ENCODE peak calls at places on chromosomes 5 and 9, in six cellular contexts. G is T-cell; J is NCI-H1930; W is ACHN; V is mesothelial cell of epicardium; X is activated effector memory CD4-positive, alpha-beta T cell treated with anti-CD3 and anti-CD28 coated beads, Interleukin-2, amount 50 U/mL, for 16 hours. P is an unnamed sample.
A peak's percentile ranks its signal among the peaks of the same experiment; 100 is the strongest.

GRCh38 chr5:163260961-163261360 is 176.4 kb upstream of the CCNG1 start:
- DNase-seq in G (no peak), J (no peak), W (no peak), V (no peak), X (no peak), P (no peak)

GRCh38 chr5:123099514-123100151 is 10.6 kb downstream of the PRDM6 start:
- DNase-seq in G (no peak), J (no peak), W (peak; percentile 33), V (peak; percentile 61), X (no peak), P (peak; percentile 75)

GRCh38 chr5:136722086-136722485 is 356.7 kb upstream of the TRPC7 start:
- DNase-seq in G (no peak), J (no peak), W (no peak), V (no peak), X (no peak), P (no peak)

GRCh38 chr9:98973546-98973921 is 29.8 kb downstream of the COL15A1 start:
- DNase-seq in G (no peak), J (no peak), W (no peak), V (no peak), X (no peak), P (no peak)

GRCh38 chr5:14143843-14144585 is 872 bp downstream of the TRIO start:
- DNase-seq in G (no peak), J (peak; percentile 55), W (no peak), V (peak; percentile 67), X (peak; percentile 72), P (peak; percentile 82)

GRCh38 chr9:89952401-89952800 is 347.6 kb downstream of the GADD45G start:
- DNase-seq in G (no peak), J (no peak), W (no peak), V (no peak), X (no peak), P (no peak)

GRCh38 chr9:121688681-121689080 is 37.2 kb downstream of the DAB2IP start:
- DNase-seq in G (no peak), J (no peak), W (no peak), V (no peak), X (no peak), P (no peak)

GRCh38 chr9:130446111-130446861 is 1.5 kb downstream of the ASS1 start:
- DNase-seq in G (no peak), J (no peak), W (peak; percentile 61), V (peak; percentile 66), X (no peak), P (peak; percentile 43)

GRCh38 chr5:36214434-36214833 is 27.3 kb downstream of the NADK2 start:
- DNase-seq in G (no peak), J (no peak), W (no peak), V (no peak), X (no peak), P (peak; percentile 3)

GRCh38 chr5:158463188-158463587 is 604.2 kb upstream of the CLINT1 start:
- DNase-seq in G (no peak), J (no peak), W (no peak), V (no peak), X (no peak), P (no peak)

GRCh38 chr9:130782883-130783537 is 52.0 kb upstream of the ABL1 start:
- DNase-seq in G (no peak), J (no peak), W (no peak), V (no peak), X (no peak), P (no peak)

GRCh38 chr9:98281281-98281680 is 25.8 kb upstream of the TBC1D2 start:
- DNase-seq in G (no peak), J (no peak), W (no peak), V (no peak), X (no peak), P (no peak)

GRCh38 chr9:126491256-126491879 is 122.4 kb upstream of the LMX1B start:
- DNase-seq in G (no peak), J (peak; percentile 15), W (peak; percentile 54), V (peak; percentile 65), X (peak; percentile 80), P (peak; percentile 79)

GRCh38 chr9:96417610-96418073 is 528 bp downstream of the ZNF367 start:
- DNase-seq in G (peak; percentile 33), J (no peak), W (no peak), V (no peak), X (no peak), P (no peak)

GRCh38 chr9:4700093-4700492 is 20.7 kb downstream of the CDC37L1 start:
- DNase-seq in G (no peak), J (no peak), W (no peak), V (no peak), X (no peak), P (no peak)

GRCh38 chr9:124298646-124299235 is 41.0 kb downstream of the NEK6 start:
- DNase-seq in G (no peak), J (no peak), W (no peak), V (no peak), X (no peak), P (no peak)

GRCh38 chr9:96141666-96142065 is 160.3 kb downstream of the HSD17B3 start:
- DNase-seq in G (no peak), J (no peak), W (no peak), V (no peak), X (no peak), P (no peak)

GRCh38 chr9:68508547-68508946 is 32.1 kb downstream of the TMEM252 start:
- DNase-seq in G (no peak), J (no peak), W (no peak), V (no peak), X (no peak), P (no peak)

GRCh38 chr5:95960802-95961616 is 642 bp downstream of the ELL2 start:
- DNase-seq in G (peak; percentile 58), J (peak; percentile 29), W (peak; percentile 80), V (peak; percentile 81), X (peak; percentile 91), P (peak; percentile 93)

GRCh38 chr9:35116898-35117551 is 1.4 kb upstream of the ATOSB start:
- DNase-seq in G (peak; percentile 70), J (peak; percentile 79), W (peak; percentile 88), V (peak; percentile 87), X (peak; percentile 94), P (peak; percentile 93)

GRCh38 chr5:73204302-73204701 is 31.3 kb downstream of the TMEM174 start:
- DNase-seq in G (no peak), J (peak; percentile 30), W (no peak), V (no peak), X (no peak), P (peak; percentile 95)

GRCh38 chr9:117725426-117725887 is 21.3 kb downstream of the TLR4 start:
- DNase-seq in G (no peak), J (no peak), W (no peak), V (no peak), X (no peak), P (no peak)

GRCh38 chr9:110175275-110175968 is 32.5 kb downstream of the C9orf152 start:
- DNase-seq in G (no peak), J (no peak), W (no peak), V (no peak), X (no peak), P (no peak)

GRCh38 chr9:97572196-97572891 is 60.8 kb downstream of the TSTD2 start:
- DNase-seq in G (no peak), J (no peak), W (no peak), V (no peak), X (peak; percentile 50), P (no peak)

GRCh38 chr9:81497096-81497495 is 192.3 kb downstream of the TLE1 start:
- DNase-seq in G (no peak), J (no peak), W (no peak), V (no peak), X (no peak), P (no peak)

GRCh38 chr5:119270121-119270565 is 85.7 kb upstream of the TNFAIP8 start:
- DNase-seq in G (no peak), J (no peak), W (no peak), V (no peak), X (no peak), P (no peak)

GRCh38 chr9:15421532-15421931 is 1.1 kb upstream of the SNAPC3 start:
- DNase-seq in G (no peak), J (no peak), W (no peak), V (no peak), X (no peak), P (peak; percentile 18)

GRCh38 chr5:34517249-34517648 is 138.9 kb upstream of the RAI14 start:
- DNase-seq in G (no peak), J (no peak), W (no peak), V (no peak), X (no peak), P (peak; percentile 76)

GRCh38 chr5:126208691-126209090 is 214.5 kb upstream of the GRAMD2B start:
- DNase-seq in G (no peak), J (no peak), W (no peak), V (no peak), X (no peak), P (peak; percentile 37)

GRCh38 chr5:97106183-97106582 is 36.2 kb downstream of the LIX1 start:
- DNase-seq in G (no peak), J (no peak), W (no peak), V (no peak), X (no peak), P (no peak)

GRCh38 chr5:43065384-43066230 is 25.5 kb upstream of the ANXA2R start:
- DNase-seq in G (peak; percentile 29), J (no peak), W (peak; percentile 63), V (peak; percentile 61), X (peak; percentile 86), P (peak; percentile 66)

GRCh38 chr9:112050544-112051475 is 124.3 kb downstream of the SUSD1 start:
- DNase-seq in G (no peak), J (no peak), W (peak; percentile 97), V (no peak), X (no peak), P (no peak)

P was measured in DMS53.